ENCODE peak calls at places on chromosome 4, in eight cellular contexts. Z, C, H, X, W, I, Y and T are unnamed samples.
A peak's percentile ranks its signal among the peaks of the same experiment; 100 is the strongest.

GRCh38 chr4:165464813-165465381 is 86.1 kb downstream of the CPE start:
- DNase-seq in Z (no peak), C (peak; percentile 23), H (peak; percentile 58), X (peak; percentile 25), W (no peak), I (peak; percentile 56), Y (peak; percentile 55), T (no peak)

GRCh38 chr4:83075696-83076095 is 38.8 kb downstream of the PLAC8 start:
- DNase-seq in Z (no peak), C (peak; percentile 67), H (peak; percentile 77), X (peak; percentile 19), W (no peak), I (no peak), Y (no peak), T (no peak)

GRCh38 chr4:103074598-103075434 is 1.7 kb downstream of the SLC9B2 start:
- DNase-seq in Z (no peak), C (no peak), H (peak; percentile 15), X (peak; percentile 51), W (no peak), I (no peak), Y (peak; percentile 35), T (no peak)

GRCh38 chr4:158243071-158243470 is 32.8 kb downstream of the TMEM144 start:
- DNase-seq in Z (no peak), C (no peak), H (no peak), X (no peak), W (no peak), I (no peak), Y (no peak), T (no peak)

GRCh38 chr4:169202143-169202699 is 68.5 kb downstream of the SH3RF1 start:
- DNase-seq in Z (no peak), C (no peak), H (peak; percentile 34), X (no peak), W (no peak), I (no peak), Y (no peak), T (no peak)

GRCh38 chr4:69147334-69147733 is 51.1 kb downstream of the UGT2B7 start:
- DNase-seq in Z (no peak), C (no peak), H (no peak), X (no peak), W (peak; percentile 48), I (no peak), Y (no peak), T (no peak)

GRCh38 chr4:22458112-22458511 is 57.8 kb downstream of the ADGRA3 start:
- DNase-seq in Z (no peak), C (peak; percentile 89), H (no peak), X (no peak), W (no peak), I (no peak), Y (no peak), T (no peak)

GRCh38 chr4:90825849-90826248 is 698.7 kb downstream of the CCSER1 start:
- DNase-seq in Z (no peak), C (no peak), H (no peak), X (no peak), W (no peak), I (no peak), Y (no peak), T (no peak)

GRCh38 chr4:109294006-109294405 is 8.5 kb downstream of the COL25A1 start:
- DNase-seq in Z (no peak), C (peak; percentile 57), H (no peak), X (no peak), W (no peak), I (no peak), Y (no peak), T (no peak)

GRCh38 chr4:48651869-48652447 is 128.1 kb downstream of the FRYL start:
- DNase-seq in Z (no peak), C (peak; percentile 45), H (peak; percentile 45), X (no peak), W (no peak), I (no peak), Y (no peak), T (no peak)

GRCh38 chr4:3500634-3501101 is 31.6 kb downstream of the LRPAP1 start:
- DNase-seq in Z (no peak), C (no peak), H (no peak), X (no peak), W (no peak), I (no peak), Y (no peak), T (no peak)

GRCh38 chr4:73620115-73620792 is at the start of gene RASSF6:
- DNase-seq in Z (peak; percentile 85), C (no peak), H (no peak), X (no peak), W (peak; percentile 59), I (no peak), Y (peak; percentile 24), T (no peak)

GRCh38 chr4:65023877-65024670 is 614.8 kb upstream of the TECRL start:
- DNase-seq in Z (no peak), C (no peak), H (no peak), X (no peak), W (no peak), I (no peak), Y (no peak), T (no peak)

GRCh38 chr4:179353791-179354190 is 1911.6 kb upstream of the AGA start:
- DNase-seq in Z (no peak), C (no peak), H (no peak), X (no peak), W (no peak), I (no peak), Y (no peak), T (no peak)

GRCh38 chr4:86595426-86595805 is 1.3 kb downstream of the PTPN13 start:
- DNase-seq in Z (no peak), C (no peak), H (no peak), X (no peak), W (no peak), I (no peak), Y (no peak), T (no peak)

GRCh38 chr4:26491449-26492170 is 1.3 kb upstream of the CCKAR start:
- DNase-seq in Z (no peak), C (no peak), H (no peak), X (no peak), W (no peak), I (no peak), Y (no peak), T (no peak)

GRCh38 chr4:1011022-1011694 is at the start of gene FGFRL1:
- DNase-seq in Z (peak; percentile 94), C (peak; percentile 77), H (peak; percentile 91), X (peak; percentile 84), W (peak; percentile 94), I (no peak), Y (peak; percentile 97), T (peak; percentile 90)

GRCh38 chr4:147590249-147590920 is 26.8 kb upstream of the TMEM184C start:
- DNase-seq in Z (peak; percentile 40), C (peak; percentile 81), H (peak; percentile 85), X (peak; percentile 7), W (no peak), I (peak; percentile 31), Y (peak; percentile 63), T (peak; percentile 14)

GRCh38 chr4:95910749-95911148 is 70.9 kb downstream of the PDHA2 start:
- DNase-seq in Z (no peak), C (no peak), H (no peak), X (no peak), W (no peak), I (no peak), Y (no peak), T (no peak)

GRCh38 chr4:92129408-92129994 is 174.3 kb upstream of the GRID2 start:
- DNase-seq in Z (no peak), C (no peak), H (no peak), X (no peak), W (no peak), I (no peak), Y (no peak), T (no peak)

GRCh38 chr4:1018147-1019020 is 7.0 kb downstream of the FGFRL1 start:
- DNase-seq in Z (no peak), C (no peak), H (no peak), X (no peak), W (no peak), I (no peak), Y (no peak), T (no peak)

GRCh38 chr4:112082954-112083586 is 62.2 kb upstream of the FAM241A start:
- DNase-seq in Z (no peak), C (peak; percentile 90), H (peak; percentile 75), X (no peak), W (no peak), I (no peak), Y (no peak), T (no peak)

GRCh38 chr4:20284990-20285389 is 33.3 kb downstream of the SLIT2 start:
- DNase-seq in Z (no peak), C (no peak), H (no peak), X (no peak), W (no peak), I (no peak), Y (no peak), T (no peak)

GRCh38 chr4:181685461-181685860 is 557.7 kb upstream of the TENM3 start:
- DNase-seq in Z (no peak), C (peak; percentile 82), H (peak; percentile 63), X (no peak), W (no peak), I (no peak), Y (no peak), T (no peak)

GRCh38 chr4:66766557-66766956 is 778.7 kb downstream of the CENPC start:
- DNase-seq in Z (no peak), C (no peak), H (no peak), X (no peak), W (no peak), I (no peak), Y (no peak), T (no peak)

GRCh38 chr4:55027596-55027995 is 97.8 kb downstream of the KDR start:
- DNase-seq in Z (no peak), C (no peak), H (no peak), X (no peak), W (no peak), I (no peak), Y (no peak), T (no peak)

GRCh38 chr4:70678383-70678999 is 9.8 kb upstream of the UTP3 start:
- DNase-seq in Z (no peak), C (no peak), H (no peak), X (no peak), W (no peak), I (no peak), Y (peak; percentile 22), T (no peak)

GRCh38 chr4:44662623-44663006 is 11.2 kb upstream of the YIPF7 start:
- DNase-seq in Z (no peak), C (no peak), H (no peak), X (no peak), W (no peak), I (no peak), Y (no peak), T (no peak)

GRCh38 chr4:45662996-45663395 is 460.9 kb downstream of the GABRG1 start:
- DNase-seq in Z (peak; percentile 42), C (no peak), H (peak; percentile 80), X (no peak), W (no peak), I (peak; percentile 92), Y (no peak), T (no peak)

GRCh38 chr4:152344001-152344400 is 191.9 kb downstream of the FBXW7 start:
- DNase-seq in Z (no peak), C (no peak), H (no peak), X (no peak), W (no peak), I (no peak), Y (no peak), T (no peak)

GRCh38 chr4:166044871-166045270 is 171.8 kb downstream of the TLL1 start:
- DNase-seq in Z (no peak), C (no peak), H (no peak), X (no peak), W (no peak), I (no peak), Y (no peak), T (no peak)

GRCh38 chr4:118265312-118266144 is 87.3 kb downstream of the PRSS12 start:
- DNase-seq in Z (peak; percentile 54), C (no peak), H (no peak), X (no peak), W (peak; percentile 62), I (no peak), Y (no peak), T (no peak)

GRCh38 chr4:1539132-1539755 is 133.0 kb upstream of the NKX1-1 start:
- DNase-seq in Z (no peak), C (no peak), H (no peak), X (no peak), W (no peak), I (no peak), Y (no peak), T (no peak)

GRCh38 chr4:110164856-110165255 is 33.6 kb downstream of the ELOVL6 start:
- DNase-seq in Z (no peak), C (peak; percentile 5), H (no peak), X (no peak), W (no peak), I (no peak), Y (no peak), T (no peak)